ENCODE peak calls at places on chromosomes 11 and 22, in ten cellular contexts. I, J, W, C, R, L, K, G, Q and T are unnamed samples.

GRCh38 chr11:134369656-134370525 is 38.1 kb downstream of the GLB1L2 start:
- DNase-seq in L (no peak), I (no peak), K (no peak), Q (no peak), C (no peak), R (no peak), W (no peak), G (peak), J (no peak), T (no peak)

GRCh38 chr22:30277547-30278344 is 11.1 kb upstream of the OSM start:
- DNase-seq in I (no peak), Q (no peak), L (no peak), J (no peak), W (no peak), K (no peak), R (no peak), G (no peak), C (no peak), T (no peak)

GRCh38 chr11:126348806-126349582 is 6.5 kb upstream of the ST3GAL4 start:
- DNase-seq in I (no peak), K (no peak), Q (no peak), J (no peak), L (no peak), C (no peak), G (peak), R (no peak), W (no peak), T (no peak)

GRCh38 chr11:113991170-113991569 is 16.3 kb downstream of the HTR3A start:
- DNase-seq in Q (no peak), L (no peak), R (no peak), G (no peak), I (no peak), C (peak), K (no peak), J (no peak), W (peak), T (no peak)

GRCh38 chr22:47188337-47189055 is 426.0 kb downstream of the TBC1D22A start:
- DNase-seq in K (no peak), W (no peak), L (peak), Q (no peak), J (no peak), C (no peak), I (no peak), G (peak), R (no peak), T (no peak)

GRCh38 chr11:79959318-79959717 is 518.5 kb upstream of the TENM4 start:
- DNase-seq in L (no peak), R (no peak), I (no peak), G (no peak), W (no peak), K (no peak), Q (no peak), J (no peak), C (no peak), T (no peak)

GRCh38 chr11:117202386-117203068 is 3.4 kb downstream of the TAGLN start:
- DNase-seq in G (no peak), W (no peak), C (no peak), Q (no peak), I (no peak), J (no peak), K (no peak), L (no peak), R (no peak), T (no peak)

GRCh38 chr22:50542416-50542927 is 3.2 kb upstream of the KLHDC7B start:
- DNase-seq in W (no peak), Q (peak), L (no peak), I (no peak), K (peak), C (no peak), J (no peak), R (no peak), G (peak), T (no peak)

GRCh38 chr11:38163526-38163925 is 1565.5 kb upstream of the RAG2 start:
- DNase-seq in J (no peak), K (no peak), G (no peak), C (no peak), Q (no peak), L (no peak), W (no peak), I (no peak), R (no peak), T (no peak)